ENCODE peak calls at places on chromosomes 3 and 15, in six cellular contexts. E is HCT116, J is H1, I is K562, W is SK-N-SH, B is GM12878. X is an unnamed sample.

GRCh38 chr15:71440479-71441071 is 325.3 kb downstream of the THSD4 start:
- DNase-seq in B (peak; percentile 23), J (no peak), W (peak; percentile 48), E (peak; percentile 68), I (no peak), X (peak; percentile 27)

GRCh38 chr3:30689202-30689641 is 82.8 kb downstream of the TGFBR2 start:
- DNase-seq in J (no peak), I (no peak), W (peak; percentile 71), E (peak; percentile 79), B (no peak), X (no peak)

GRCh38 chr3:154690413-154690812 is 260.4 kb upstream of the GPR149 start:
- DNase-seq in J (no peak), I (no peak), E (no peak), W (no peak), B (no peak), X (no peak)

GRCh38 chr3:183862610-183863009 is 22.1 kb downstream of the PARL start:
- DNase-seq in E (no peak), W (no peak), J (no peak), B (no peak), I (no peak), X (no peak)

GRCh38 chr3:190718691-190719090 is 143.8 kb downstream of the GMNC start:
- DNase-seq in B (no peak), J (no peak), I (no peak), E (no peak), W (no peak), X (no peak)

GRCh38 chr3:173007079-173007723 is 133.8 kb downstream of the SPATA16 start:
- DNase-seq in B (no peak), I (peak; percentile 52), W (no peak), J (no peak), E (no peak), X (no peak)

GRCh38 chr3:129180461-129180860 is 3.2 kb downstream of the CNBP start:
- DNase-seq in J (no peak), B (no peak), I (no peak), E (no peak), W (no peak), X (no peak)

GRCh38 chr15:52018693-52019393 is at the start of gene MAPK6:
- DNase-seq in W (peak; percentile 100), E (peak; percentile 81), B (peak; percentile 71), I (peak; percentile 97), J (peak; percentile 73), X (peak; percentile 80)

GRCh38 chr3:150848864-150849263 is 56.4 kb downstream of the MINDY4B start:
- DNase-seq in J (no peak), E (no peak), B (no peak), I (no peak), W (no peak), X (no peak)

GRCh38 chr3:163891771-163892170 is 1186.5 kb downstream of the SI start:
- DNase-seq in J (no peak), E (no peak), W (no peak), I (no peak), B (no peak), X (peak; percentile 1)

GRCh38 chr3:38606561-38606960 is 42.9 kb downstream of the SCN5A start:
- DNase-seq in I (no peak), J (no peak), W (no peak), E (no peak), B (no peak), X (no peak)

GRCh38 chr3:79405183-79405582 is 362.6 kb downstream of the ROBO1 start:
- DNase-seq in E (no peak), B (no peak), W (no peak), J (no peak), I (no peak), X (peak; percentile 24)

GRCh38 chr3:46406786-46407611 is at the start of the genes CCR5AS and CCRL2:
- DNase-seq in W (no peak), J (no peak), B (no peak), E (no peak), I (peak; percentile 93), X (no peak)

GRCh38 chr3:4261411-4261810 is 41.8 kb upstream of the SETMAR start:
- DNase-seq in B (no peak), I (no peak), E (no peak), J (no peak), W (no peak), X (no peak)

GRCh38 chr15:22253676-22254408 is 173.5 kb downstream of the OR4M2 start:
- DNase-seq in W (no peak), J (no peak), E (no peak), I (no peak), B (peak; percentile 9), X (no peak)

GRCh38 chr3:100941451-100941850 is 51.8 kb downstream of the ABI3BP start:
- DNase-seq in B (no peak), J (no peak), W (no peak), E (no peak), I (no peak), X (no peak)

GRCh38 chr3:8518138-8518537 is 16.5 kb downstream of the LMCD1 start:
- DNase-seq in W (no peak), J (no peak), E (no peak), B (no peak), I (no peak), X (no peak)

GRCh38 chr15:88918738-88919137 is 5.6 kb upstream of the MFGE8 start:
- DNase-seq in W (no peak), J (no peak), I (no peak), B (peak; percentile 75), E (peak; percentile 90), X (no peak)

GRCh38 chr15:94416829-94417228 is 185.5 kb downstream of the MCTP2 start:
- DNase-seq in J (no peak), W (no peak), I (no peak), B (no peak), E (no peak), X (no peak)
- TF ChIP-seq RAD21 in J (no peak), W (no peak), I (no peak), B (no peak), E (no peak), X (no peak)

GRCh38 chr15:33201376-33202189 is 7.1 kb upstream of the FMN1 start:
- DNase-seq in B (peak; percentile 68), E (peak; percentile 95), W (peak; percentile 42), I (no peak), J (peak; percentile 62), X (peak; percentile 76)

GRCh38 chr15:33200903-33201302 is 6.4 kb upstream of the FMN1 start:
- DNase-seq in W (no peak), I (no peak), J (no peak), B (no peak), E (no peak), X (no peak)

GRCh38 chr15:33197636-33198035 is 3.1 kb upstream of the FMN1 start:
- DNase-seq in B (no peak), E (no peak), W (no peak), I (no peak), J (no peak), X (no peak)

GRCh38 chr15:33204087-33204486 is 9.6 kb upstream of the FMN1 start:
- DNase-seq in W (no peak), J (no peak), I (no peak), B (no peak), E (no peak), X (no peak)

GRCh38 chr15:33200444-33200843 is 5.9 kb upstream of the FMN1 start:
- DNase-seq in I (no peak), E (no peak), J (no peak), W (no peak), B (no peak), X (peak; percentile 65)
- TF ChIP-seq YY1 in I (no peak), E (no peak), J (no peak), W (no peak), B (no peak), X (no peak)

GRCh38 chr3:153574445-153574844 is 412.4 kb downstream of the RAP2B start:
- DNase-seq in B (no peak), J (no peak), W (no peak), E (no peak), I (no peak), X (no peak)
- TF ChIP-seq RAD21 in B (no peak), J (no peak), W (no peak), E (no peak), I (no peak), X (no peak)

GRCh38 chr3:6803652-6804051 is 57.3 kb upstream of the GRM7 start:
- DNase-seq in E (no peak), I (no peak), W (no peak), J (no peak), B (no peak), X (no peak)

GRCh38 chr3:6806991-6807390 is 53.9 kb upstream of the GRM7 start:
- DNase-seq in E (no peak), B (no peak), I (no peak), J (no peak), W (no peak), X (no peak)

GRCh38 chr3:6807967-6808588 is 52.8 kb upstream of the GRM7 start:
- DNase-seq in E (no peak), W (no peak), J (no peak), B (no peak), I (no peak), X (no peak)

GRCh38 chr3:6805236-6805635 is 55.7 kb upstream of the GRM7 start:
- DNase-seq in J (no peak), E (no peak), W (no peak), I (no peak), B (no peak), X (no peak)

DNA sequence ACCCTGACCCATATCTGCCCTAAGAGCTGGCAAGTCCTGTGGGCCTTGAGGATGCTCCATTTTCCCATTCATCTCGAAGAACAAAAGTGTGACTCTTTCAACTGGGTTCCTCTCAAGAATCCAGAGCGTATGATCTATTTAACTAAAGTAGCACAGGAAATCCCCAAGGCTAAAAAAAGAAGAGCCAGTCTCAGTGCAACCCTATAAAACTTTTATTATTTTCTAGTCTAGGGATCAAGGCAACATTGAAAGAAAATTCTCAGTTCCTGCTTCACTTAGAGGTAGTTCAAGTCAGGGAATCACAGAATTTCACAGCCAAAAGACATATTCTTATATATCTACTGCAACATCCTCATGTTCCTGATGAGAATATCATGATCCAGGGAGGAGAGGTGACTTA is 51.6 kb upstream of the GRM7 start:
- DNase-seq in J (no peak), B (no peak), W (no peak), I (no peak), E (no peak), X (no peak)
- TF ChIP-seq YY1 in J (no peak), B (no peak), W (no peak), I (no peak), E (no peak), X (no peak)

DNA sequence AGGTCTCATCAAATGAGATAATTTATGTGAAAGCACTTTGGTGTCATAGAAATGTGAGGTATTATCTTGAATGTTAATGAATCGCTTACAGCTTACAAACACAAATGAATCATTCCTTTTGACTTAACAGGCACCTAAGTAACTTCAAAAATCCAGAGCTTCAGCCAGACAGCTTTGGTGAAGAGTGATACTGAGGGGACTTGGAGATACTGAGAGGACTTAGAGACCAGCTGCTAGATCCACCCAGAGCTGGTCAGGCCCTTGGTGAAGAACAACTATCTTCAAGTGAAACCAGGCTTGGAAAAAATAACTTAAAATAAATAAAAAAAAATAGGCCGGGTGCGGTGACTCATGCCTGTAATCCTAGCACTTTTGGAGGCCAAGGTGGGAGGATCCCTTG is 16.2 kb upstream of the ZFYVE19 start:
- DNase-seq in B (no peak), E (no peak), W (no peak), I (no peak), J (no peak), X (no peak)
- TF ChIP-seq RAD21 in B (no peak), E (no peak), W (no peak), I (no peak), J (no peak), X (no peak)